ENCODE peak calls at places on chromosomes 1 and 21, in four cellular contexts. W is SK-N-SH, D is GM12878, L is HepG2. X is an unnamed sample.

GRCh38 chr1:232965912-232966217 is 15.5 kb downstream of the NTPCR start:
- DNase-seq in W (no peak), D (no peak), L (no peak), X (no peak)

GRCh38 chr1:156922986-156923564 is 2.6 kb downstream of the LRRC71 start:
- DNase-seq in W (no peak), D (no peak), L (no peak), X (no peak)

GRCh38 chr1:217389895-217390294 is 241.0 kb downstream of the GPATCH2 start:
- DNase-seq in W (no peak), D (no peak), L (no peak), X (no peak)

GRCh38 chr1:155455588-155456195 is 106.9 kb downstream of the ASH1L start:
- DNase-seq in W (peak), D (no peak), L (no peak), X (no peak)

GRCh38 chr1:1170891-1171550 is 2.7 kb upstream of the TTLL10 start:
- DNase-seq in W (no peak), D (no peak), L (no peak), X (peak)

GRCh38 chr21:17911628-17912027 is 92.5 kb upstream of the C21orf91 start:
- DNase-seq in W (no peak), D (no peak), L (no peak), X (no peak)

GRCh38 chr21:16308269-16308668 is 578.5 kb downstream of the USP25 start:
- DNase-seq in W (no peak), D (no peak), L (no peak), X (no peak)

GRCh38 chr1:58211857-58212256 is 334.7 kb downstream of the OMA1 start:
- DNase-seq in W (no peak), D (no peak), L (no peak), X (no peak)

GRCh38 chr1:239164451-239165180 is 221.8 kb upstream of the CHRM3 start:
- DNase-seq in W (no peak), D (no peak), L (no peak), X (no peak)

GRCh38 chr21:44802396-44803153 is 955 bp upstream of the UBE2G2 start:
- DNase-seq in W (peak), D (no peak), L (peak), X (peak)

GRCh38 chr1:154765970-154766369 is 104.1 kb downstream of the KCNN3 start:
- DNase-seq in W (peak), D (no peak), L (peak), X (no peak)

GRCh38 chr1:170537798-170538503 is 6.0 kb downstream of the GORAB start:
- DNase-seq in W (no peak), D (no peak), L (peak), X (no peak)

GRCh38 chr1:25795955-25796806 is 3.8 kb upstream of the SELENON start:
- DNase-seq in W (no peak), D (no peak), L (no peak), X (no peak)

GRCh38 chr1:97159342-97159741 is 437.8 kb downstream of the PTBP2 start:
- DNase-seq in W (no peak), D (no peak), L (no peak), X (no peak)

GRCh38 chr1:24929876-24930702 is at the start of gene RUNX3:
- DNase-seq in W (peak), D (peak), L (no peak), X (no peak)

GRCh38 chr1:64251971-64252370 is 48.5 kb downstream of the UBE2U start:
- DNase-seq in W (no peak), D (no peak), L (no peak), X (no peak)

GRCh38 chr1:97877307-97877706 is 43.5 kb downstream of the DPYD start:
- DNase-seq in W (no peak), D (no peak), L (no peak), X (no peak)

GRCh38 chr1:9891207-9891606 is 18.9 kb downstream of the CTNNBIP1 start:
- DNase-seq in W (no peak), D (no peak), L (no peak), X (no peak)

GRCh38 chr1:33176887-33177286 is 5.0 kb downstream of the TRIM62 start:
- DNase-seq in W (no peak), D (no peak), L (no peak), X (no peak)

GRCh38 chr1:209607102-209607794 is 23.7 kb downstream of the CAMK1G start:
- DNase-seq in W (no peak), D (peak), L (no peak), X (no peak)

GRCh38 chr1:211559222-211560010 is 19.5 kb downstream of the SLC30A1 start:
- DNase-seq in W (no peak), D (no peak), L (no peak), X (no peak)

GRCh38 chr1:7360526-7360925 is 410.6 kb upstream of the VAMP3 start:
- DNase-seq in W (no peak), D (no peak), L (no peak), X (no peak)

GRCh38 chr1:10075732-10076131 is 43.0 kb downstream of the UBE4B start:
- DNase-seq in W (no peak), D (no peak), L (no peak), X (no peak)

GRCh38 chr1:8059161-8059622 is 33.1 kb upstream of the ERRFI1 start:
- DNase-seq in W (no peak), D (no peak), L (no peak), X (no peak)

GRCh38 chr1:184531296-184531695 is 144.5 kb downstream of the C1orf21 start:
- DNase-seq in W (no peak), D (no peak), L (no peak), X (no peak)

GRCh38 chr1:21647431-21648373 is 21.5 kb downstream of the RAP1GAP start:
- DNase-seq in W (no peak), D (no peak), L (no peak), X (peak)

GRCh38 chr1:21966247-21967000 is 10.4 kb upstream of the CELA3B start:
- DNase-seq in W (no peak), D (no peak), L (peak), X (no peak)

GRCh38 chr1:221440658-221441057 is 301.2 kb downstream of the DUSP10 start:
- DNase-seq in W (no peak), D (no peak), L (no peak), X (no peak)
- TF ChIP-seq EP300 in W (no peak), D (no peak), L (no peak), X (no peak)

GRCh38 chr21:23660560-23660959 is 1946.7 kb downstream of the MRPL39 start:
- DNase-seq in W (no peak), D (no peak), L (no peak), X (no peak)

DNA sequence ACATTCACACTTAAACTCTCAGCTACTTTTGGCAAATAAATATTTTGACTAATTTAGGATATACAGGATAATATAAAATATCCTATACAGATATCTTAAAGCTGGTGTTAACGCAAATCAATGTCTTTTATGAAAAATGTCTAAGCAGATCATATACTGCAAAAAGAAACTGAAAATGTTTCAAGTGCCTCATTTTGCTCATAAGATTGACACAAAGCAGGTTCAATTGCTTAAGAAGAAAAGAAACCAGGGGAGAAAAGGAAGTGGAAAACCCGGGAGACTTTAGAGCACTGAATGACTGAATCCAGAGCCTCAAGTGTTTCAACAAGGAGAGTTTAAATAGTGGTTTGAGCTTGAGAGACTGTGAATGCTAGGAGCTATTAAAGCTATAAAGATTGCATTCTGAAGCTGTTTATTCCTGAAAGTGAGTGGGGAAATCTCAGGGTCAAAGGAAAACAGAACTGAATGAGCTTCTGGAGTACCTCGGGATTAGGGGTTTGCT is 1943.0 kb downstream of the MRPL39 start:
- DNase-seq in W (no peak), D (no peak), L (no peak), X (no peak)
- TF ChIP-seq NFIC in W (no peak), D (no peak), L (no peak), X (no peak)

GRCh38 chr1:47187226-47187925 is 2.5 kb downstream of the PDZK1IP1 start:
- DNase-seq in W (no peak), D (no peak), L (no peak), X (no peak)

GRCh38 chr1:47189844-47190562 is at the start of gene PDZK1IP1:
- DNase-seq in W (no peak), D (no peak), L (no peak), X (peak)

GRCh38 chr1:47187926-47188250 is 1.9 kb downstream of the PDZK1IP1 start:
- DNase-seq in W (no peak), D (no peak), L (no peak), X (no peak)

GRCh38 chr1:47190807-47191206 is 971 bp upstream of the PDZK1IP1 start:
- DNase-seq in W (no peak), D (no peak), L (no peak), X (no peak)

GRCh38 chr1:47188901-47189785 is 693 bp downstream of the PDZK1IP1 start:
- DNase-seq in W (no peak), D (no peak), L (no peak), X (no peak)
- TF ChIP-seq ZBTB33 in W (no peak), D (no peak), L (no peak), X (no peak)

DNA sequence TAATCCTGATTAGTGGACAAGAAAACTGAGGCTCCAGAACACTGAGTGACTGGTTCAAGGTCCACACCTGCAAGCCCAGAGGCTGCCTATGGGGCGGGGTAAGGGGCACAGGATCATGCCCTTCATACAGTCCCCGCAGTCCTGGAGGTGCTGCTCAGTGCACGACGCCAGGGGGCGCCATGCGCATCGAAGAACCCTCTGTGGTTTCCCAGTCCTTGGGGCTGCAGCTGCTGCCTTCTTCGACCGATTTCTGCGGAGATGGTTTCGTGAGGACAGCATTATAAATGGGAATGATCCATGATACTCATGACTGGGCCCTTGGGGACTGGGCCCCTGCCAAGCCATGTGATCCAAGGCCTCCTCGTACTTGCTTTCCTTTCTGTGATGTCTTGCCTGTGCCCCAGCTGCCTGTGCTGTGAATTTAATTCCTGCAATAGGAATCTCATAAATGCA is 37.1 kb upstream of the ARHGEF10L start:
- DNase-seq in W (peak), D (peak), L (peak), X (peak)
- TF ChIP-seq EP300 in W (no peak), D (no peak), L (no peak), X (no peak)

GRCh38 chr1:54968581-54968980 is 11.8 kb upstream of the TMEM61 start:
- DNase-seq in W (no peak), D (no peak), L (no peak), X (no peak)
- TF ChIP-seq NFIC in W (no peak), D (no peak), L (no peak), X (no peak)

GRCh38 chr1:192160186-192160585 is 1.9 kb downstream of the RGS18 start:
- DNase-seq in W (no peak), D (no peak), L (no peak), X (no peak)

GRCh38 chr1:192159034-192159433 is 772 bp downstream of the RGS18 start:
- DNase-seq in W (no peak), D (no peak), L (no peak), X (no peak)

GRCh38 chr1:192157067-192157466 is 1.2 kb upstream of the RGS18 start:
- DNase-seq in W (no peak), D (no peak), L (no peak), X (no peak)

GRCh38 chr1:192159769-192160168 is 1.5 kb downstream of the RGS18 start:
- DNase-seq in W (no peak), D (no peak), L (no peak), X (no peak)

DNA sequence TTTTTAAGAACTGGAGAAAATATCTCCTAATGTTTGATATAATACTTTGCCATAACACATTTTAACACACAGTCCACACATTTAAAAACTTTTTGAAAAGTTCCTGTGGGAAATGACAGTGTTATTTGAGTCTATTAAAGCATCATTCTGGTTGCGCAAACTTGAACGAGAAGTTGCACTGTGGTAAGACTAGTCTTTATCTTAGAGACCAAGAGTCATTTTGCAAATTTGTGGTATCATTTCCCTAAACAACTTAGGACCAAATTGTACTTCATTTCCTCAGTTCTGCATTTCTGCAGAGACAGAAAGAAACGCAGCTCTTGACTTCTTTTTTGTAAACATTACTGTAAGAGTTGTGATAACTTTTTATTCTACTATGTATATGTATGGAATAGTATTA is at the start of gene RGS18:
- DNase-seq in W (no peak), D (peak), L (no peak), X (no peak)
- TF ChIP-seq ZBTB33 in W (no peak), D (no peak), L (no peak), X (no peak)

GRCh38 chr1:34342334-34342733 is 165.6 kb downstream of the C1orf94 start:
- DNase-seq in W (no peak), D (no peak), L (no peak), X (no peak)
- TF ChIP-seq EP300 in W (no peak), D (no peak), L (no peak), X (no peak)

GRCh38 chr1:3198371-3199287 is 129.6 kb downstream of the PRDM16 start:
- DNase-seq in W (peak), D (no peak), L (no peak), X (no peak)
- TF ChIP-seq NFIC in W (no peak), D (no peak), L (no peak), X (no peak)

GRCh38 chr1:90969241-90969640 is 52.6 kb downstream of the ZNF644 start:
- DNase-seq in W (no peak), D (no peak), L (no peak), X (no peak)
- TF ChIP-seq ZBTB33 in W (no peak), D (no peak), L (no peak), X (no peak)